ENCODE peak calls at places on chromosomes 11 and 22, in six cellular contexts. One of them, this sample, is unnamed.

GRCh38 chr11:14029971-14030531 is 67.5 kb downstream of the SPON1 start:
- DNase-seq in cardiac muscle cell: peak; percentile 85
- DNase-seq in NCI-H460: no peak
- DNase-seq in EL: peak; percentile 47
- DNase-seq in heart right ventricle: peak; percentile 65
- DNase-seq in left kidney: peak; percentile 9
- DNase-seq in this sample: peak; percentile 94

GRCh38 chr22:45883811-45884170 is 93.2 kb downstream of the WNT7B start:
- DNase-seq in cardiac muscle cell: no peak
- DNase-seq in NCI-H460: no peak
- DNase-seq in EL: no peak
- DNase-seq in heart right ventricle: no peak
- DNase-seq in left kidney: no peak
- DNase-seq in this sample: no peak

GRCh38 chr22:20440637-20441591 is 3.3 kb upstream of the SCARF2 start:
- DNase-seq in cardiac muscle cell: no peak
- DNase-seq in NCI-H460: no peak
- DNase-seq in EL: no peak
- DNase-seq in heart right ventricle: no peak
- DNase-seq in left kidney: no peak
- DNase-seq in this sample: no peak

GRCh38 chr11:107856180-107856980 is 2.2 kb downstream of the SLC35F2 start:
- DNase-seq in cardiac muscle cell: no peak
- DNase-seq in NCI-H460: no peak
- DNase-seq in EL: no peak
- DNase-seq in heart right ventricle: no peak
- DNase-seq in left kidney: no peak
- DNase-seq in this sample: peak; percentile 12

GRCh38 chr11:19508166-19508565 is 204.5 kb upstream of the NAV2 start:
- DNase-seq in cardiac muscle cell: no peak
- DNase-seq in NCI-H460: peak; percentile 5
- DNase-seq in EL: peak; percentile 45
- DNase-seq in heart right ventricle: no peak
- DNase-seq in left kidney: no peak
- DNase-seq in this sample: no peak

GRCh38 chr11:1161410-1162152 is 3.8 kb downstream of the MUC5AC start:
- DNase-seq in cardiac muscle cell: no peak
- DNase-seq in NCI-H460: no peak
- DNase-seq in EL: no peak
- DNase-seq in heart right ventricle: no peak
- DNase-seq in left kidney: no peak
- DNase-seq in this sample: no peak

GRCh38 chr11:32136654-32137053 is 45.8 kb downstream of the RCN1 start:
- DNase-seq in cardiac muscle cell: no peak
- DNase-seq in NCI-H460: no peak
- DNase-seq in EL: peak; percentile 25
- DNase-seq in heart right ventricle: no peak
- DNase-seq in left kidney: no peak
- DNase-seq in this sample: no peak

GRCh38 chr22:28243539-28243938 is 324.5 kb upstream of the PITPNB start:
- DNase-seq in cardiac muscle cell: peak; percentile 65
- DNase-seq in NCI-H460: no peak
- DNase-seq in EL: peak; percentile 39
- DNase-seq in heart right ventricle: no peak
- DNase-seq in left kidney: peak; percentile 65
- DNase-seq in this sample: no peak

GRCh38 chr11:68841718-68842426 is at the start of gene CPT1A:
- DNase-seq in cardiac muscle cell: peak; percentile 83
- DNase-seq in NCI-H460: peak; percentile 55
- DNase-seq in EL: peak; percentile 73
- DNase-seq in heart right ventricle: peak; percentile 73
- DNase-seq in left kidney: peak; percentile 88
- DNase-seq in this sample: peak; percentile 65

GRCh38 chr11:2555891-2556290 is 111.1 kb downstream of the KCNQ1 start:
- DNase-seq in cardiac muscle cell: no peak
- DNase-seq in NCI-H460: no peak
- DNase-seq in EL: no peak
- DNase-seq in heart right ventricle: no peak
- DNase-seq in left kidney: no peak
- DNase-seq in this sample: no peak

GRCh38 chr22:40975346-40975745 is 24.2 kb downstream of the RBX1 start:
- DNase-seq in cardiac muscle cell: no peak
- DNase-seq in NCI-H460: no peak
- DNase-seq in EL: no peak
- DNase-seq in heart right ventricle: no peak
- DNase-seq in left kidney: no peak
- DNase-seq in this sample: no peak

GRCh38 chr22:42080287-42080686 is 787 bp downstream of the SMDT1 start:
- DNase-seq in cardiac muscle cell: peak; percentile 58
- DNase-seq in NCI-H460: peak; percentile 17
- DNase-seq in EL: peak; percentile 59
- DNase-seq in heart right ventricle: no peak
- DNase-seq in left kidney: peak; percentile 69
- DNase-seq in this sample: peak; percentile 65

This sample was measured in NCI-H69.